ENCODE peak calls at places on chromosomes 2 and 18, in four cellular contexts. I is IMR-90, Q is Caco-2, M is HCT116. F is an unnamed sample.

GRCh38 chr2:113848758-113849460 is 41.0 kb upstream of the ACTR3 start:
- DNase-seq in I (peak; percentile 62), Q (no peak), M (peak; percentile 13), F (peak; percentile 60)

GRCh38 chr2:169507698-169508097 is 1.8 kb upstream of the KLHL41 start:
- DNase-seq in I (peak; percentile 78), Q (no peak), M (no peak), F (peak; percentile 93)

GRCh38 chr18:25895518-25895917 is 194.9 kb downstream of the SS18 start:
- DNase-seq in I (no peak), Q (no peak), M (no peak), F (no peak)

GRCh38 chr18:62606106-62606505 is 83.3 kb downstream of the ZCCHC2 start:
- DNase-seq in I (peak; percentile 32), Q (no peak), M (no peak), F (peak; percentile 86)

GRCh38 chr2:219207884-219208740 is 1.5 kb downstream of the ZFAND2B start:
- DNase-seq in I (peak; percentile 59), Q (no peak), M (no peak), F (peak; percentile 93)

GRCh38 chr2:168449419-168449818 is 6.7 kb upstream of the CERS6 start:
- DNase-seq in I (no peak), Q (no peak), M (no peak), F (no peak)

GRCh38 chr18:9328776-9329175 is 5.8 kb upstream of the TWSG1 start:
- DNase-seq in I (peak; percentile 52), Q (no peak), M (no peak), F (peak; percentile 52)

GRCh38 chr2:72927619-72928537 is 10.6 kb downstream of the EMX1 start:
- DNase-seq in I (no peak), Q (no peak), M (no peak), F (peak; percentile 45)

GRCh38 chr2:70657246-70657645 is 103.6 kb upstream of the TGFA start:
- DNase-seq in I (no peak), Q (no peak), M (no peak), F (no peak)

GRCh38 chr18:61284039-61284438 is 49.2 kb upstream of the CDH20 start:
- DNase-seq in I (no peak), Q (no peak), M (no peak), F (no peak)

GRCh38 chr2:176140130-176140519 is 10.6 kb downstream of the HOXD8 start:
- DNase-seq in I (no peak), Q (no peak), M (no peak), F (peak; percentile 93)

GRCh38 chr2:234425923-234426603 is 70.8 kb downstream of the ARL4C start:
- DNase-seq in I (no peak), Q (no peak), M (no peak), F (no peak)

GRCh38 chr2:11573418-11574175 is 39.8 kb downstream of the GREB1 start:
- DNase-seq in I (peak; percentile 58), Q (no peak), M (no peak), F (no peak)

GRCh38 chr2:162824319-162824718 is 14.2 kb downstream of the KCNH7 start:
- DNase-seq in I (no peak), Q (no peak), M (no peak), F (no peak)

GRCh38 chr18:7980661-7981060 is 413.5 kb downstream of the PTPRM start:
- DNase-seq in I (no peak), Q (no peak), M (no peak), F (no peak)

GRCh38 chr2:119860924-119861323 is 101.2 kb downstream of the PTPN4 start:
- DNase-seq in I (no peak), Q (no peak), M (no peak), F (no peak)

GRCh38 chr2:101976887-101977286 is 14.9 kb upstream of the IL1R2 start:
- DNase-seq in I (no peak), Q (no peak), M (no peak), F (no peak)

GRCh38 chr2:237695201-237695780 is 67.9 kb downstream of the LRRFIP1 start:
- DNase-seq in I (peak; percentile 99), Q (no peak), M (peak; percentile 71), F (peak; percentile 96)

GRCh38 chr2:240739797-240740196 is 48.1 kb downstream of the AQP12A start:
- DNase-seq in I (no peak), Q (no peak), M (no peak), F (no peak)

GRCh38 chr18:60090170-60090569 is 190.4 kb downstream of the PMAIP1 start:
- DNase-seq in I (no peak), Q (no peak), M (no peak), F (no peak)

GRCh38 chr2:75361486-75361885 is 162.2 kb upstream of the TACR1 start:
- DNase-seq in I (no peak), Q (no peak), M (no peak), F (no peak)

GRCh38 chr2:110848519-110848918 is 116.1 kb downstream of the ACOXL start:
- DNase-seq in I (no peak), Q (peak; percentile 18), M (no peak), F (no peak)

GRCh38 chr2:66596229-66596628 is 161.3 kb downstream of the MEIS1 start:
- DNase-seq in I (peak; percentile 79), Q (no peak), M (no peak), F (peak; percentile 70)

GRCh38 chr2:159574246-159574645 is 42.1 kb downstream of the BAZ2B start:
- DNase-seq in I (peak; percentile 45), Q (no peak), M (no peak), F (no peak)

GRCh38 chr2:125858366-125858765 is 797.6 kb upstream of the GYPC start:
- DNase-seq in I (no peak), Q (no peak), M (no peak), F (no peak)

GRCh38 chr2:39408351-39409136 is 28.5 kb downstream of the MAP4K3 start:
- DNase-seq in I (no peak), Q (no peak), M (no peak), F (no peak)

GRCh38 chr18:50194623-50195532 is at the start of gene MYO5B:
- DNase-seq in I (no peak), Q (peak; percentile 87), M (peak; percentile 42), F (peak; percentile 76)
- TF ChIP-seq CTCF in I (no peak), Q (no peak), M (no peak), F (no peak)

GRCh38 chr18:58896268-58896667 is 31.6 kb downstream of the ZNF532 start:
- DNase-seq in I (no peak), Q (no peak), M (no peak), F (no peak)
- H3K4me1 ChIP-seq in I (peaks cover 7% of the 10 kb centered on the region), Q (no peaks in the 10 kb centered on the region), M (no peaks in the 10 kb centered on the region), F (peaks cover 14% of the 10 kb centered on the region)

GRCh38 chr18:43420950-43421349 is 143.7 kb upstream of the SYT4 start:
- DNase-seq in I (no peak), Q (no peak), M (no peak), F (no peak)
- TF ChIP-seq CTCF in I (no peak), Q (no peak), M (no peak), F (peak; percentile 23)

DNA sequence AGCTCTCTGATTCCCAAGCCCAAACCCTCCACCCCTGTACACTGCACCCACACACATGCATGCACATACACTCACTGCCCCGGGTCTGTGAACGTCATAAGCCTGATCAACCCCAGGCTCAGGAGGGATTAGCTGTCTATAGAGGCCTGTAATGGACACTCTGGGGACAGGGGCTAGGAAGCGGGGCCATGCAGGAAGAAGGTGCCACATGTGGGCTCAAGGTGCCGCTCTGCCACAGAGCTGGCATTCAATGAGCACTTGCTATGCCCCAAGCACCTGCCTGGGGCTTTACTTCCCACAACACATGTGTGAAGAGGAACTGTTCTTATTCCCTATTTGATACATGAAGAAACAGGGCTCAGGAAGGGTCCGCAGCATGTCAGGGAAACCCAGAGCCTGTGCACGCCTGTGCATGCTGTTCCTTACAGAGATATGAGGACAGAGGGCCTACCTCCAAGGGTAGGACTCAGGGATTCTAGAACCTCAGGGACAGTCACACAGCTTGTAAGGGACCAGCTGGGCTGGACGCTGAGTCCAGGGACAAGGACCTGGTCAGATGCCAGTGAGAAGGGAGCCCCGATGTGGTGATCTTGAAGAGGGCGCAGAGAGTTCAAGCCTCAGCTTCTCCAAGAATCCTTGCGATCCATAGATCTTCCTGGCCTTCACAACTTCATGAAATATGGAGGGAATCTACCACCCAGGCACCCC is 5.0 kb downstream of the BIN1 start:
- DNase-seq in I (no peak), Q (no peak), M (no peak), F (peak; percentile 55)
- H3K4me1 ChIP-seq in I (peaks cover 16% of the 10 kb centered on the region), Q (peaks cover 73% of the 10 kb centered on the region), M (peaks cover 12% of the 10 kb centered on the region), F (peaks cover 24% of the 10 kb centered on the region)

GRCh38 chr2:148866091-148866490 is 8.9 kb upstream of the KIF5C start:
- DNase-seq in I (no peak), Q (no peak), M (no peak), F (no peak)

GRCh38 chr2:148865515-148865914 is 9.5 kb upstream of the KIF5C start:
- DNase-seq in I (no peak), Q (no peak), M (no peak), F (no peak)

GRCh38 chr2:148861367-148861766 is 13.7 kb upstream of the KIF5C start:
- DNase-seq in I (no peak), Q (no peak), M (no peak), F (no peak)

DNA sequence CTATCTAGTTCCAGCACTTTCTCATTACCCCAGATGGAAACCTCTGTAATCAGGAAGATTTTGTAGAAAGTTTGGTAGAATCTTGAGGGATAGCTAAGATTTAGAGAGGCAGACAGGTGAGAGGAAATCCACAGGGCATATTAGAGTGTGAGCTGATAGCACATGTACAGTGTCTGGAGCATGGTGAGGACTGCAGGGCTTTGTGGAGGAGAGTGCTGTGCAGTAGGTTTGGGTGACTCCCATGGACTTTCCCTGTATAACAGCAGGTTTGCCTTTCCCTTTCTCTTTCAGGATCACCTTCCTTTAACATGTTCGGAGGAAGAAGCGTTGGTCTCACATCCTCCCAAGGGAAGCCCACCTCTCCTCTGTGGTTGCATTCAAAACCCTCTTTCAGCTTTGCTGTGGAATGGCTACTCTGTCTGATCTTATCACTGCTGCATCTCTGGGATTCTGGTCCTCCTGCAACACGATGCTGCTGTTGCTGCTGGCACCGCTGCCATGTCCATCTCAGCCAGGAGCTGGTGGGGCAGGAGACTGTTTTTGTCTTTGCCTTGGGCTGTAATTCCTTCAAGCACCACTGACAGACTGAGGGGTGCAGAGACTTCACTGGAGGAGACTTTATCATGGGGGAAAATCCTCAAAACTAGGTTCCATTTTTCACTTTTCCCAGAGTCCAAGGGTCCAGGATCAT is 7.8 kb upstream of the KIF5C start:
- DNase-seq in I (no peak), Q (no peak), M (no peak), F (no peak)
- TF ChIP-seq CTCF in I (no peak), Q (no peak), M (no peak), F (no peak)

GRCh38 chr2:37669500-37669899 is 1.9 kb downstream of the CDC42EP3 start:
- DNase-seq in I (no peak), Q (no peak), M (no peak), F (no peak)

GRCh38 chr2:37665622-37666362 is 5.7 kb downstream of the CDC42EP3 start:
- DNase-seq in I (no peak), Q (no peak), M (no peak), F (no peak)

GRCh38 chr2:37666772-37667171 is 4.7 kb downstream of the CDC42EP3 start:
- DNase-seq in I (no peak), Q (no peak), M (no peak), F (no peak)

GRCh38 chr2:37665038-37665437 is 6.4 kb downstream of the CDC42EP3 start:
- DNase-seq in I (no peak), Q (no peak), M (no peak), F (no peak)

GRCh38 chr2:37667704-37668103 is 3.7 kb downstream of the CDC42EP3 start:
- DNase-seq in I (no peak), Q (no peak), M (no peak), F (no peak)
- H3K4me1 ChIP-seq in I (peaks cover 24% of the 10 kb centered on the region), Q (peaks cover 22% of the 10 kb centered on the region), M (peaks cover 7% of the 10 kb centered on the region), F (peaks cover 50% of the 10 kb centered on the region)

GRCh38 chr2:192025607-192026006 is 169.1 kb downstream of the TMEFF2 start:
- DNase-seq in I (no peak), Q (no peak), M (no peak), F (peak; percentile 30)
- TF ChIP-seq CTCF in I (no peak), Q (no peak), M (no peak), F (no peak)

GRCh38 chr2:105812180-105813044 is 67.7 kb downstream of the NCK2 start:
- DNase-seq in I (peak; percentile 93), Q (peak; percentile 69), M (no peak), F (peak; percentile 89)
- H3K4me1 ChIP-seq in I (peaks cover 11% of the 10 kb centered on the region), Q (peaks cover 54% of the 10 kb centered on the region), M (no peaks in the 10 kb centered on the region), F (peaks cover 20% of the 10 kb centered on the region)

F was measured in osteoblast.